ENCODE peak calls at places on chromosome 7, in seven cellular contexts. I is mammary epithelial cell, G is GM23248, N is GM18507, P is brain microvascular endothelial cell, W is A549, Q is NCI-H510A treated with DMSO at 0.1 percent for 48 hours. J is an unnamed sample.

GRCh38 chr7:136033413-136034031 is 56.4 kb upstream of the MTPN start:
- DNase-seq in I (no peak), G (no peak), N (no peak), P (no peak), W (no peak), Q (no peak), J (no peak)

GRCh38 chr7:127678330-127678729 is 26.3 kb downstream of the SND1 start:
- DNase-seq in I (no peak), G (no peak), N (no peak), P (no peak), W (no peak), Q (no peak), J (no peak)

GRCh38 chr7:137846588-137847417 is at the start of gene DGKI:
- DNase-seq in I (no peak), G (peak), N (no peak), P (no peak), W (no peak), Q (no peak), J (peak)

GRCh38 chr7:98233241-98234070 is 18.6 kb downstream of the TECPR1 start:
- DNase-seq in I (no peak), G (no peak), N (no peak), P (no peak), W (no peak), Q (no peak), J (no peak)

GRCh38 chr7:6578114-6579084 is 1.1 kb downstream of the ZDHHC4 start:
- DNase-seq in I (no peak), G (peak), N (no peak), P (no peak), W (peak), Q (no peak), J (no peak)

GRCh38 chr7:48261696-48262095 is 90.4 kb downstream of the ABCA13 start:
- DNase-seq in I (no peak), G (no peak), N (no peak), P (no peak), W (no peak), Q (no peak), J (no peak)

GRCh38 chr7:21939136-21939857 is 6.4 kb downstream of the CDCA7L start:
- DNase-seq in I (no peak), G (peak), N (no peak), P (no peak), W (no peak), Q (peak), J (peak)

GRCh38 chr7:84123903-84124573 is 70.6 kb downstream of the SEMA3A start:
- DNase-seq in I (peak), G (peak), N (no peak), P (peak), W (no peak), Q (no peak), J (no peak)

GRCh38 chr7:105664816-105665525 is 83.7 kb upstream of the EFCAB10 start:
- DNase-seq in I (no peak), G (peak), N (no peak), P (peak), W (peak), Q (peak), J (peak)

GRCh38 chr7:16564909-16565426 is 38.3 kb downstream of the LRRC72 start:
- DNase-seq in I (peak), G (peak), N (peak), P (peak), W (peak), Q (peak), J (peak)

GRCh38 chr7:94386416-94386815 is 8.3 kb upstream of the COL1A2 start:
- DNase-seq in I (no peak), G (no peak), N (no peak), P (no peak), W (no peak), Q (no peak), J (no peak)

GRCh38 chr7:65269150-65269856 is 104.4 kb upstream of the ZNF92 start:
- DNase-seq in I (peak), G (peak), N (peak), P (peak), W (peak), Q (peak), J (peak)

GRCh38 chr7:141294122-141294829 is 220.4 kb downstream of the TMEM178B start:
- DNase-seq in I (no peak), G (no peak), N (no peak), P (no peak), W (no peak), Q (no peak), J (no peak)

J was measured in NCI-H1092 treated with DMSO at 0.1 percent for 48 hours.